ENCODE peak calls at places on chromosome 9, in eight cellular contexts. Z, G, R, B, J, P, E and X are unnamed samples.

GRCh38 chr9:70588381-70588780 is 173.9 kb upstream of the KLF9 start:
- DNase-seq in Z (no peak), G (peak), R (no peak), B (peak), J (no peak), P (no peak), E (no peak), X (no peak)

GRCh38 chr9:134936021-134936761 is 18.5 kb upstream of the FCN1 start:
- DNase-seq in Z (no peak), G (no peak), R (no peak), B (no peak), J (no peak), P (no peak), E (no peak), X (no peak)

GRCh38 chr9:36045610-36046009 is 8.9 kb downstream of the RECK start:
- DNase-seq in Z (no peak), G (no peak), R (no peak), B (no peak), J (no peak), P (no peak), E (no peak), X (no peak)

GRCh38 chr9:116365056-116365471 is 211.5 kb downstream of the PAPPA start:
- DNase-seq in Z (peak), G (peak), R (no peak), B (peak), J (peak), P (peak), E (no peak), X (no peak)

GRCh38 chr9:73223594-73223993 is 71.9 kb downstream of the ANXA1 start:
- DNase-seq in Z (no peak), G (no peak), R (no peak), B (no peak), J (no peak), P (no peak), E (no peak), X (no peak)

GRCh38 chr9:35700942-35701341 is 11.2 kb upstream of the TPM2 start:
- DNase-seq in Z (no peak), G (no peak), R (no peak), B (no peak), J (no peak), P (no peak), E (no peak), X (no peak)

GRCh38 chr9:79189511-79189924 is 382.2 kb upstream of the TLE4 start:
- DNase-seq in Z (no peak), G (peak), R (no peak), B (peak), J (no peak), P (no peak), E (no peak), X (no peak)

GRCh38 chr9:35756743-35757526 is 2.9 kb upstream of the MSMP start:
- DNase-seq in Z (peak), G (peak), R (peak), B (peak), J (peak), P (no peak), E (peak), X (peak)

GRCh38 chr9:128499920-128500319 is 4.6 kb upstream of the GLE1 start:
- DNase-seq in Z (no peak), G (no peak), R (no peak), B (no peak), J (no peak), P (no peak), E (no peak), X (no peak)

GRCh38 chr9:27591093-27591492 is 17.8 kb upstream of the C9orf72 start:
- DNase-seq in Z (peak), G (no peak), R (no peak), B (no peak), J (no peak), P (peak), E (no peak), X (no peak)

GRCh38 chr9:133842721-133843227 is 104.6 kb upstream of the SARDH start:
- DNase-seq in Z (no peak), G (no peak), R (no peak), B (no peak), J (no peak), P (no peak), E (no peak), X (no peak)

GRCh38 chr9:131803758-131804411 is 64.0 kb upstream of the RAPGEF1 start:
- DNase-seq in Z (no peak), G (no peak), R (no peak), B (no peak), J (no peak), P (no peak), E (no peak), X (no peak)

GRCh38 chr9:124471761-124472160 is 21.5 kb downstream of the ADGRD2 start:
- DNase-seq in Z (no peak), G (no peak), R (no peak), B (no peak), J (no peak), P (no peak), E (no peak), X (no peak)

GRCh38 chr9:131218370-131218769 is 57.9 kb downstream of the FAM78A start:
- DNase-seq in Z (no peak), G (no peak), R (no peak), B (no peak), J (no peak), P (no peak), E (no peak), X (no peak)

GRCh38 chr9:124835026-124835501 is 18.2 kb upstream of the WDR38 start:
- DNase-seq in Z (no peak), G (peak), R (peak), B (peak), J (peak), P (peak), E (no peak), X (no peak)

GRCh38 chr9:108443741-108444140 is 412.0 kb downstream of the ACTL7B start:
- DNase-seq in Z (no peak), G (peak), R (no peak), B (peak), J (no peak), P (peak), E (no peak), X (no peak)

GRCh38 chr9:16708638-16709435 is 161.6 kb downstream of the BNC2 start:
- DNase-seq in Z (peak), G (peak), R (no peak), B (peak), J (no peak), P (no peak), E (no peak), X (peak)

GRCh38 chr9:133119039-133119438 is 2.0 kb downstream of the RALGDS start:
- DNase-seq in Z (no peak), G (no peak), R (no peak), B (no peak), J (peak), P (no peak), E (no peak), X (no peak)

GRCh38 chr9:75200892-75201470 is 112.7 kb downstream of the OSTF1 start:
- DNase-seq in Z (peak), G (peak), R (peak), B (peak), J (peak), P (peak), E (peak), X (no peak)

GRCh38 chr9:117083440-117083984 is 331.3 kb downstream of the ASTN2 start:
- DNase-seq in Z (peak), G (no peak), R (no peak), B (no peak), J (no peak), P (no peak), E (no peak), X (no peak)

GRCh38 chr9:11946521-11946920 is 746.7 kb upstream of the TYRP1 start:
- DNase-seq in Z (no peak), G (peak), R (no peak), B (peak), J (no peak), P (peak), E (no peak), X (no peak)

GRCh38 chr9:83538890-83539238 is 663 bp upstream of the FRMD3 start:
- DNase-seq in Z (peak), G (no peak), R (no peak), B (no peak), J (no peak), P (no peak), E (no peak), X (no peak)
- TF ChIP-seq CTCF in Z (no peak), G (no peak), R (peak), B (no peak), J (no peak), P (no peak), E (no peak), X (peak)

DNA sequence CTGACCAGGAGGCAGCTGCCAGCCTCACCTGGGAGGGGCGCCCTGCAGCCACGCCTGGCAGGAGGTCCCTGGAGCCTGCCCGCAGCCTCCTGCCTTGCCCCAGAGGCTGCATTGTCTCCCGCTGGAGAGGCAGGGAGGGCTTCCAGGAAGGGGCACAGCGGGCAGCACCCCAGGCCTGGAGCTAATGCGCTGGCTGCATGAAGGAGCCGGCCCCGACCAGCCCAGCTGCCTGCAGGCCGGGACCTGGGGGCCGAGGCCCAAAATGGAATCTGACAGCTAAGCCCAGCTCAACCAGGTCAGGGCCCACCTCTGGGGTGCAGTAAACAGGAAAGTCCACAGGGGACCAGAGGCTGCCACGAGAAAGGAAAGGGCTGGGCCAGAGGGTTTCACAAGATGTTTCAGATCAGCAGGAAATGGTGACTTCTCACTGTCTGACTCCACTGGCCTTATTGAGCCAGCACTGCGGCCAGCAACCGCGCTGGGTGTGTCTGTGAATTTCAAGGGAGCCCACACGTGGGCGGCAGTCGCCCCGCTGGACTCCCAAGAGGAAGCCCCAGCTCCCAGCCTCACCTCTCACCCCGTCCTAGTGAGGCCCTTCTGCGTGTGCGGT is 18.6 kb upstream of the NOTCH1 start:
- DNase-seq in Z (no peak), G (peak), R (no peak), B (peak), J (no peak), P (peak), E (peak), X (no peak)
- TF ChIP-seq CTCF in Z (peak), G (no peak), R (no peak), B (no peak), J (peak), P (no peak), E (no peak), X (no peak)

GRCh38 chr9:114149181-114149580 is 6.2 kb upstream of the COL27A1 start:
- DNase-seq in Z (no peak), G (no peak), R (no peak), B (no peak), J (no peak), P (no peak), E (no peak), X (no peak)

GRCh38 chr9:114149765-114150340 is 5.5 kb upstream of the COL27A1 start:
- DNase-seq in Z (no peak), G (no peak), R (no peak), B (no peak), J (no peak), P (no peak), E (no peak), X (no peak)

GRCh38 chr9:114153761-114154596 is 1.4 kb upstream of the COL27A1 start:
- DNase-seq in Z (peak), G (peak), R (peak), B (no peak), J (peak), P (no peak), E (no peak), X (no peak)

GRCh38 chr9:114151426-114151956 is 3.8 kb upstream of the COL27A1 start:
- DNase-seq in Z (no peak), G (no peak), R (no peak), B (no peak), J (peak), P (no peak), E (no peak), X (no peak)

DNA sequence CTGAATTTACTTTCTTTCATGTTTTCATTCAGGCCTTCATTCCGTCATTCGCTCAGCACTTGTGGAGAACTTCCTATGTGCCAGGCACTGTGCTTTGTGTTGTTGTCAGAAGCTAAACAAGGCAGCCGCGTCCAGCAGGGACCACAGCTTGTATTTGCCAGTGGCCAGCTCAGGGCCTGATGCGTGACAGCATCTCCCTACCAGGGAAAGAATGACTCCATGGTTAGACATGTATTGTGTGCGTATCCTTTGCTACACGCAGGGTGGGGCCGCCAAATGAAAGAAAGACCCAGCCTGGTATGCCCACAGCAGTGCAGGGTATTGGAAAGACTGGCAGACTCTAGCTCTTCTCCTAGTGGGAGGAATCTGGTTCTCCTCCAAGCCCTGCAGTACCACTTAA is 4.7 kb upstream of the COL27A1 start:
- DNase-seq in Z (no peak), G (peak), R (no peak), B (no peak), J (no peak), P (no peak), E (no peak), X (no peak)
- TF ChIP-seq CTCF in Z (no peak), G (no peak), R (no peak), B (no peak), J (no peak), P (no peak), E (no peak), X (no peak)

DNA sequence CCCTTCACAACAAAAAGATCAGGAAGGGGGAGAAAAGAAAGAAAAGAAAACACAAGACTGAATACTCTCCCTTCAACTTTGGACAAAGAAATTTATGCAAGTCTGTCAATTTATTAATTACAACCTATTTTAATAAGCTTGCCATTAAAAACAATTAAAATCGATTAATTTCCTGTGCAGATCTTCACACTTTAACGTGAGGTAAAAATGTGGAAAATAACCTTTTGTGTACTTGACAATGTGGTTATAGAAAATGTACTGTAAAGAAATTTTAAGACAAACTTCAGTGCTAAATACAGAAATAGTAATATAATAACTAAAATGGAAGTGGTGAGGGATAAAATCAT is 2.7 kb upstream of the MLLT3 start:
- DNase-seq in Z (no peak), G (no peak), R (no peak), B (no peak), J (no peak), P (no peak), E (no peak), X (no peak)
- TF ChIP-seq CTCF in Z (no peak), G (no peak), R (no peak), B (no peak), J (no peak), P (no peak), E (no peak), X (peak)